ENCODE peak calls at places on chromosomes 6 and 20, in ten cellular contexts. V is HCEC 1CT; C is GM06990; Z is activated CD8-positive, alpha-beta memory T cell treated with anti-CD3 and anti-CD28 coated beads for 48 hours; U is posterior vena cava; Q is foreskin fibroblast; G is psoas muscle; D is LHCN-M2; S is small intestine; T is central memory CD4-positive, alpha-beta T cell. N is an unnamed sample.

GRCh38 chr6:2877057-2877882 is 25.8 kb downstream of the SERPINB9 start:
- DNase-seq in C (no peak), T (no peak), D (peak), U (no peak), G (no peak), Z (no peak), Q (peak), S (no peak), V (peak), N (no peak)

GRCh38 chr6:142146828-142147662 is at the start of the genes NMBR and VTA1:
- DNase-seq in C (peak), D (peak), T (peak), V (peak), Q (peak), S (peak), G (peak), Z (peak), U (peak), N (peak)

GRCh38 chr20:11267131-11267761 is 593.4 kb upstream of the JAG1 start:
- DNase-seq in Z (no peak), D (peak), U (no peak), T (no peak), G (peak), Q (peak), C (peak), V (peak), S (peak), N (no peak)

GRCh38 chr6:157982580-157983438 is 1.1 kb downstream of the SYNJ2 start:
- DNase-seq in D (peak), G (no peak), T (peak), Q (peak), Z (no peak), V (peak), S (peak), U (peak), C (no peak), N (no peak)

GRCh38 chr20:61955668-61956395 is 109.8 kb downstream of the TAF4 start:
- DNase-seq in V (no peak), T (no peak), S (no peak), D (no peak), C (no peak), G (no peak), U (no peak), Z (no peak), Q (no peak), N (no peak)

GRCh38 chr6:159168536-159169192 is 536 bp upstream of the FNDC1 start:
- DNase-seq in V (peak), S (no peak), U (peak), D (no peak), Q (peak), Z (no peak), T (no peak), C (peak), G (peak), N (no peak)

GRCh38 chr6:39881851-39882566 is 52.3 kb downstream of the MOCS1 start:
- DNase-seq in T (no peak), G (no peak), C (no peak), V (peak), D (peak), S (no peak), Z (no peak), Q (peak), U (peak), N (no peak)

GRCh38 chr20:50330504-50331313 is 140.1 kb downstream of the CEBPB start:
- DNase-seq in U (no peak), S (peak), Z (no peak), C (no peak), T (no peak), D (no peak), V (no peak), Q (no peak), G (no peak), N (no peak)

GRCh38 chr20:17943343-17943742 is 25.3 kb downstream of the SNX5 start:
- DNase-seq in Z (no peak), U (no peak), V (no peak), D (no peak), G (no peak), Q (no peak), T (no peak), C (peak), S (no peak), N (no peak)